ENCODE peak calls at places on chromosomes 13 and 19, in four cellular contexts. F, N, O and T are unnamed samples.

GRCh38 chr19:29603308-29603707 is 2.8 kb upstream of the POP4 start:
- DNase-seq in F (no peak), N (no peak), O (no peak), T (no peak)

GRCh38 chr13:59442946-59443345 is 720.8 kb downstream of the DIAPH3 start:
- DNase-seq in F (no peak), N (no peak), O (no peak), T (no peak)

GRCh38 chr13:24605923-24606372 is 74.3 kb upstream of the ATP12A start:
- DNase-seq in F (peak; percentile 47), N (no peak), O (no peak), T (no peak)

GRCh38 chr19:12939908-12940533 is 1.6 kb downstream of the CALR start:
- DNase-seq in F (no peak), N (no peak), O (no peak), T (no peak)

GRCh38 chr13:102812616-102813287 is 13.8 kb downstream of the BIVM start:
- DNase-seq in F (no peak), N (no peak), O (no peak), T (peak; percentile 5)

GRCh38 chr19:7386308-7386707 is 37.6 kb downstream of the ARHGEF18 start:
- DNase-seq in F (no peak), N (no peak), O (no peak), T (no peak)

GRCh38 chr19:47226426-47227346 is 4.3 kb downstream of the BBC3 start:
- DNase-seq in F (peak; percentile 89), N (peak; percentile 56), O (peak; percentile 57), T (no peak)

GRCh38 chr13:111382411-111382810 is 62.0 kb downstream of the TEX29 start:
- DNase-seq in F (no peak), N (no peak), O (no peak), T (no peak)

GRCh38 chr13:110444226-110444653 is 117.3 kb downstream of the RAB20 start:
- DNase-seq in F (no peak), N (no peak), O (no peak), T (no peak)

GRCh38 chr13:113954046-113954841 is 19.6 kb downstream of the C13orf46 start:
- DNase-seq in F (no peak), N (no peak), O (no peak), T (no peak)

GRCh38 chr13:45339867-45340266 is 1.1 kb downstream of the TPT1 start:
- DNase-seq in F (no peak), N (no peak), O (no peak), T (no peak)

GRCh38 chr19:16594131-16594586 is 21.9 kb upstream of the SLC35E1 start:
- DNase-seq in F (no peak), N (no peak), O (no peak), T (no peak)

GRCh38 chr13:79765331-79765730 is 284.4 kb downstream of the NDFIP2 start:
- DNase-seq in F (no peak), N (no peak), O (no peak), T (no peak)

GRCh38 chr19:28386080-28386869 is 826.7 kb downstream of the UQCRFS1 start:
- DNase-seq in F (no peak), N (no peak), O (no peak), T (no peak)

GRCh38 chr19:37227996-37228395 is 10.0 kb downstream of the ZNF383 start:
- DNase-seq in F (no peak), N (no peak), O (no peak), T (no peak)

GRCh38 chr13:96848275-96848674 is 146.0 kb downstream of the OXGR1 start:
- DNase-seq in F (peak; percentile 6), N (no peak), O (no peak), T (no peak)

GRCh38 chr19:3245050-3245449 is 20.6 kb downstream of the CELF5 start:
- DNase-seq in F (no peak), N (no peak), O (no peak), T (no peak)

GRCh38 chr19:3249408-3249807 is 24.9 kb downstream of the CELF5 start:
- DNase-seq in F (peak; percentile 27), N (peak; percentile 83), O (no peak), T (peak; percentile 83)

GRCh38 chr19:3239367-3239766 is 14.9 kb downstream of the CELF5 start:
- DNase-seq in F (no peak), N (no peak), O (no peak), T (no peak)

GRCh38 chr19:3248728-3249315 is 24.4 kb downstream of the CELF5 start:
- DNase-seq in F (no peak), N (no peak), O (no peak), T (no peak)

GRCh38 chr19:3243851-3244700 is 19.6 kb downstream of the CELF5 start:
- DNase-seq in F (peak; percentile 55), N (peak; percentile 59), O (no peak), T (peak; percentile 58)
- TF ChIP-seq FOXK2 in F (peak; percentile 24), N (peak; percentile 35), O (no peak), T (no peak)

GRCh38 chr13:42821437-42821836 is 40.1 kb downstream of the FAM216B start:
- DNase-seq in F (no peak), N (no peak), O (no peak), T (no peak)
- TF ChIP-seq TARDBP in F (no peak), N (no peak), O (no peak), T (no peak)

DNA sequence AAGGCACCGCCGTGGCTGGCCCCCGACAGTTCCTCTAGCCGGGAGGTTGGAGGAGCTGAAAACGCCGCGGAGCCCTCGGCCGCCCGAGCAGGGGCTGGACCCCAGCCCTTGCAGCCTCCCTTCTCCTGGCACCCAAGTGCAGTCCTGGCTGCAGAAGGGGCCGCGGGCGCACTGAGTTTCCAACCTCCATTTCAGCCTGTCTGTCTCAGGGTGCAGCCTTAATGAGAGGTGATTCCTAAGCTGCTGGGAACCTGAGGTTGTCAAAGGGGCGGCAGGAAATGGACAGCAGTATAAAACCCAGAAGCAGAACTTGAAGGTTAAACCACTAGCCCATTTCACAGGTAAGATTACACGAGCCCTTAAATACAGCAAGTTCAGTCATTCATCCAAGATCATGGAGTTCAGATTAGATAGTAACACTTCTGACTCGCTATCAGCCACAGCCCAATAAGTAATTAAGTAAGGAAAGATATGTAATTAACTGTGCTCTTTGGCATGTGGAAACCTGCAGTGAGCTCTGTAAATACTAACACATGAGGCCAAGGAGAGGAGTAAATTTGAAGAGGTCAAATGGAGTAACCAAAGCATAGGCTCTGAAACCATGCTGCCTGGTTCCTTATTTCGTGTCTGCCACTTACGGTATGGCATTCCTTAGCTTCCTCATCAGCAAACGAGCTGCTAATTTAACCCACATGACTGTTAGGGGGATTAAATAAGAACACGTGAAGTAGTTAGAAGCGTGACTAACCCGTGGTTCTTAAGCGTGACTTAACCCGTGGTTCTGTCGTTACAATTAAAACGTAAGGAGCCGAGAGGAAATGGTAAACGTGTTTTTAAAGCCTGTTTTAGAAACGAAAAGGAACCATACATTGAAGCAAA is 682 bp downstream of the SETDB2 start:
- DNase-seq in F (peak; percentile 31), N (peak; percentile 9), O (peak; percentile 46), T (peak; percentile 11)
- TF ChIP-seq FOXK2 in F (no peak), N (no peak), O (no peak), T (no peak)

GRCh38 chr19:45368127-45368526 is 2.2 kb downstream of the ERCC2 start:
- DNase-seq in F (no peak), N (no peak), O (no peak), T (no peak)
- TF ChIP-seq TARDBP in F (no peak), N (no peak), O (no peak), T (no peak)

GRCh38 chr19:10727599-10728250 is 9.8 kb downstream of the DNM2 start:
- DNase-seq in F (no peak), N (no peak), O (no peak), T (no peak)
- TF ChIP-seq FOXK2 in F (no peak), N (no peak), O (no peak), T (no peak)

GRCh38 chr19:42412223-42412622 is 15.0 kb downstream of the LIPE start:
- DNase-seq in F (no peak), N (no peak), O (no peak), T (no peak)
- TF ChIP-seq TARDBP in F (no peak), N (no peak), O (no peak), T (no peak)